ENCODE peak calls at places on chromosomes 11 and 22, in nine cellular contexts. One of them, this sample, is unnamed.

GRCh38 chr11:109424893-109425292 is 2.9 kb downstream of the C11orf87 start:
- DNase-seq in right cardiac atrium: no peak
- DNase-seq in pancreas: peak; percentile 49
- DNase-seq in suprapubic skin: no peak
- DNase-seq in T-helper 9 cell: no peak
- DNase-seq in LHCN-M2: no peak
- DNase-seq in psoas muscle: no peak
- DNase-seq in right lobe of liver: no peak
- DNase-seq in effector CD4-positive, alpha-beta T cell: no peak
- DNase-seq in this sample: no peak

GRCh38 chr22:30210235-30210831 is 36.2 kb downstream of the LIF start:
- DNase-seq in right cardiac atrium: peak; percentile 68
- DNase-seq in pancreas: peak; percentile 55
- DNase-seq in suprapubic skin: peak; percentile 77
- DNase-seq in T-helper 9 cell: no peak
- DNase-seq in LHCN-M2: peak; percentile 84
- DNase-seq in psoas muscle: no peak
- DNase-seq in right lobe of liver: peak; percentile 37
- DNase-seq in effector CD4-positive, alpha-beta T cell: no peak
- DNase-seq in this sample: no peak

GRCh38 chr11:115502636-115503082 is 1.6 kb downstream of the CADM1 start:
- DNase-seq in right cardiac atrium: no peak
- DNase-seq in pancreas: peak; percentile 20
- DNase-seq in suprapubic skin: no peak
- DNase-seq in T-helper 9 cell: no peak
- DNase-seq in LHCN-M2: no peak
- DNase-seq in psoas muscle: peak; percentile 14
- DNase-seq in right lobe of liver: no peak
- DNase-seq in effector CD4-positive, alpha-beta T cell: no peak
- DNase-seq in this sample: no peak

GRCh38 chr11:1574256-1575242 is 2.5 kb upstream of the DUSP8 start:
- DNase-seq in right cardiac atrium: peak; percentile 49
- DNase-seq in pancreas: peak; percentile 76
- DNase-seq in suprapubic skin: no peak
- DNase-seq in T-helper 9 cell: peak; percentile 54
- DNase-seq in LHCN-M2: no peak
- DNase-seq in psoas muscle: no peak
- DNase-seq in right lobe of liver: peak; percentile 66
- DNase-seq in effector CD4-positive, alpha-beta T cell: peak; percentile 52
- DNase-seq in this sample: peak; percentile 30

GRCh38 chr11:112354364-112354763 is 93.7 kb upstream of the PLET1 start:
- DNase-seq in right cardiac atrium: no peak
- DNase-seq in pancreas: no peak
- DNase-seq in suprapubic skin: no peak
- DNase-seq in T-helper 9 cell: no peak
- DNase-seq in LHCN-M2: no peak
- DNase-seq in psoas muscle: no peak
- DNase-seq in right lobe of liver: no peak
- DNase-seq in effector CD4-positive, alpha-beta T cell: no peak
- DNase-seq in this sample: no peak

GRCh38 chr11:19349340-19350025 is 108.7 kb upstream of the E2F8 start:
- DNase-seq in right cardiac atrium: peak; percentile 47
- DNase-seq in pancreas: no peak
- DNase-seq in suprapubic skin: no peak
- DNase-seq in T-helper 9 cell: no peak
- DNase-seq in LHCN-M2: peak; percentile 95
- DNase-seq in psoas muscle: no peak
- DNase-seq in right lobe of liver: no peak
- DNase-seq in effector CD4-positive, alpha-beta T cell: no peak
- DNase-seq in this sample: no peak

GRCh38 chr11:75441804-75442132 is 8.8 kb upstream of the KLHL35 start:
- DNase-seq in right cardiac atrium: no peak
- DNase-seq in pancreas: no peak
- DNase-seq in suprapubic skin: no peak
- DNase-seq in T-helper 9 cell: no peak
- DNase-seq in LHCN-M2: no peak
- DNase-seq in psoas muscle: no peak
- DNase-seq in right lobe of liver: no peak
- DNase-seq in effector CD4-positive, alpha-beta T cell: no peak
- DNase-seq in this sample: no peak

GRCh38 chr11:110526323-110526722 is 96.6 kb downstream of the FDX1 start:
- DNase-seq in right cardiac atrium: no peak
- DNase-seq in pancreas: no peak
- DNase-seq in suprapubic skin: no peak
- DNase-seq in T-helper 9 cell: no peak
- DNase-seq in LHCN-M2: no peak
- DNase-seq in psoas muscle: no peak
- DNase-seq in right lobe of liver: no peak
- DNase-seq in effector CD4-positive, alpha-beta T cell: no peak
- DNase-seq in this sample: no peak

GRCh38 chr11:21185959-21186358 is 516.6 kb downstream of the NELL1 start:
- DNase-seq in right cardiac atrium: no peak
- DNase-seq in pancreas: no peak
- DNase-seq in suprapubic skin: no peak
- DNase-seq in T-helper 9 cell: no peak
- DNase-seq in LHCN-M2: no peak
- DNase-seq in psoas muscle: no peak
- DNase-seq in right lobe of liver: no peak
- DNase-seq in effector CD4-positive, alpha-beta T cell: no peak
- DNase-seq in this sample: no peak

This sample was measured in AML-193.